ENCODE peak calls at places on chromosomes 12 and 14, in four cellular contexts. C is H1, Y is K562, X is GM23248. E is an unnamed sample.

GRCh38 chr12:106581543-106582263 is 1.1 kb upstream of the RFX4 start:
- DNase-seq in C (no peak), Y (no peak), X (peak; percentile 50), E (no peak)

GRCh38 chr12:124764451-124764850 is 99.2 kb downstream of the SCARB1 start:
- DNase-seq in C (no peak), Y (peak; percentile 68), X (peak; percentile 66), E (peak; percentile 25)

GRCh38 chr14:77026930-77027537 is 1.5 kb downstream of the IRF2BPL start:
- DNase-seq in C (no peak), Y (peak; percentile 57), X (peak; percentile 80), E (no peak)

GRCh38 chr12:27015730-27016076 is 1.5 kb upstream of the TM7SF3 start:
- DNase-seq in C (no peak), Y (peak; percentile 40), X (peak; percentile 69), E (peak; percentile 59)

GRCh38 chr14:100203146-100203545 is 35.8 kb upstream of the YY1 start:
- DNase-seq in C (no peak), Y (no peak), X (no peak), E (no peak)

GRCh38 chr12:113136128-113136989 is 798 bp upstream of the RASAL1 start:
- DNase-seq in C (no peak), Y (peak; percentile 51), X (no peak), E (no peak)

GRCh38 chr14:54257424-54257823 is 139.4 kb upstream of the CDKN3 start:
- DNase-seq in C (no peak), Y (no peak), X (no peak), E (no peak)

GRCh38 chr12:72264548-72265175 is 7.5 kb upstream of the TRHDE start:
- DNase-seq in C (no peak), Y (peak; percentile 9), X (peak; percentile 43), E (peak; percentile 41)

GRCh38 chr12:6607751-6608591 is 792 bp upstream of the CHD4 start:
- DNase-seq in C (no peak), Y (peak; percentile 90), X (peak; percentile 65), E (peak; percentile 57)

GRCh38 chr12:89494411-89495231 is 30.0 kb downstream of the GALNT4 start:
- DNase-seq in C (no peak), Y (peak; percentile 39), X (peak; percentile 73), E (no peak)

GRCh38 chr12:92301329-92301728 is 155.7 kb upstream of the BTG1 start:
- DNase-seq in C (no peak), Y (no peak), X (no peak), E (no peak)

GRCh38 chr12:98679611-98680005 is 34.5 kb downstream of the APAF1 start:
- DNase-seq in C (no peak), Y (no peak), X (no peak), E (no peak)

GRCh38 chr12:67747869-67748760 is 99.6 kb downstream of the DYRK2 start:
- DNase-seq in C (no peak), Y (no peak), X (peak; percentile 65), E (no peak)

GRCh38 chr12:121530600-121531355 is 50.0 kb downstream of the KDM2B start:
- DNase-seq in C (no peak), Y (peak; percentile 76), X (peak; percentile 81), E (no peak)

GRCh38 chr12:12784116-12784515 is 1.3 kb upstream of the APOLD1 start:
- DNase-seq in C (no peak), Y (no peak), X (no peak), E (no peak)

GRCh38 chr14:56760164-56760914 is 49.9 kb downstream of the OTX2 start:
- DNase-seq in C (no peak), Y (no peak), X (no peak), E (no peak)

GRCh38 chr12:113930249-113930648 is 35.9 kb downstream of the RBM19 start:
- DNase-seq in C (no peak), Y (no peak), X (no peak), E (no peak)

GRCh38 chr12:131089526-131090253 is 136.0 kb downstream of the ADGRD1 start:
- DNase-seq in C (no peak), Y (no peak), X (no peak), E (no peak)

GRCh38 chr14:101068293-101068957 is 164.9 kb upstream of the RTL1 start:
- DNase-seq in C (no peak), Y (no peak), X (no peak), E (no peak)

GRCh38 chr12:119998471-119999245 is 9.6 kb downstream of the BICDL1 start:
- DNase-seq in C (no peak), Y (no peak), X (no peak), E (no peak)

GRCh38 chr14:36767603-36768281 is 106.1 kb downstream of the PAX9 start:
- DNase-seq in C (no peak), Y (peak; percentile 50), X (peak; percentile 50), E (no peak)

GRCh38 chr12:64610660-64611429 is 550 bp downstream of the RASSF3 start:
- DNase-seq in C (no peak), Y (peak; percentile 80), X (peak; percentile 76), E (peak; percentile 76)

GRCh38 chr12:123364532-123365140 is at the start of gene SBNO1:
- DNase-seq in C (peak; percentile 60), Y (peak; percentile 93), X (peak; percentile 97), E (peak; percentile 74)

GRCh38 chr14:76710093-76711010 is 50.9 kb upstream of the VASH1 start:
- DNase-seq in C (no peak), Y (peak; percentile 59), X (peak; percentile 65), E (peak; percentile 31)

GRCh38 chr14:101301011-101301410 is 260.3 kb upstream of the DIO3 start:
- DNase-seq in C (no peak), Y (no peak), X (no peak), E (no peak)

GRCh38 chr14:102633906-102634595 is 41.6 kb downstream of the RCOR1 start:
- DNase-seq in C (no peak), Y (no peak), X (no peak), E (no peak)

GRCh38 chr14:49942090-49942489 is 49.2 kb downstream of the ARF6 start:
- DNase-seq in C (no peak), Y (no peak), X (no peak), E (no peak)

GRCh38 chr12:103547929-103548328 is 39.1 kb upstream of the STAB2 start:
- DNase-seq in C (no peak), Y (no peak), X (no peak), E (no peak)

GRCh38 chr14:40347675-40348074 is 915.4 kb upstream of the FBXO33 start:
- DNase-seq in C (no peak), Y (no peak), X (no peak), E (no peak)

GRCh38 chr14:31113794-31114193 is 87.6 kb upstream of the STRN3 start:
- DNase-seq in C (no peak), Y (no peak), X (no peak), E (no peak)

GRCh38 chr12:52730383-52730782 is 27.1 kb upstream of the KRT77 start:
- DNase-seq in C (no peak), Y (no peak), X (no peak), E (no peak)

GRCh38 chr12:31118347-31118830 is 44.7 kb downstream of the DDX11 start:
- DNase-seq in C (no peak), Y (peak; percentile 25), X (no peak), E (no peak)

GRCh38 chr14:99207456-99207855 is 64.5 kb downstream of the BCL11B start:
- DNase-seq in C (no peak), Y (no peak), X (no peak), E (no peak)

GRCh38 chr14:74892745-74893144 is 11.0 kb downstream of the DLST start:
- DNase-seq in C (no peak), Y (no peak), X (no peak), E (no peak)

GRCh38 chr14:25052385-25052784 is 2.4 kb upstream of the STXBP6 start:
- DNase-seq in C (no peak), Y (no peak), X (no peak), E (no peak)

GRCh38 chr14:25049559-25050493 is at the start of gene STXBP6:
- DNase-seq in C (no peak), Y (peak; percentile 17), X (peak; percentile 92), E (peak; percentile 48)

GRCh38 chr14:25049127-25049558 is 804 bp downstream of the STXBP6 start:
- DNase-seq in C (no peak), Y (no peak), X (peak; percentile 53), E (no peak)

GRCh38 chr14:25048170-25049126 is 1.5 kb downstream of the STXBP6 start:
- DNase-seq in C (no peak), Y (peak; percentile 69), X (peak; percentile 97), E (no peak)

GRCh38 chr14:25050494-25051170 is 685 bp upstream of the STXBP6 start:
- DNase-seq in C (no peak), Y (peak; percentile 6), X (peak; percentile 92), E (no peak)
- TF ChIP-seq EZH2 in C (no peak), Y (no peak), X (no peak), E (no peak)

DNA sequence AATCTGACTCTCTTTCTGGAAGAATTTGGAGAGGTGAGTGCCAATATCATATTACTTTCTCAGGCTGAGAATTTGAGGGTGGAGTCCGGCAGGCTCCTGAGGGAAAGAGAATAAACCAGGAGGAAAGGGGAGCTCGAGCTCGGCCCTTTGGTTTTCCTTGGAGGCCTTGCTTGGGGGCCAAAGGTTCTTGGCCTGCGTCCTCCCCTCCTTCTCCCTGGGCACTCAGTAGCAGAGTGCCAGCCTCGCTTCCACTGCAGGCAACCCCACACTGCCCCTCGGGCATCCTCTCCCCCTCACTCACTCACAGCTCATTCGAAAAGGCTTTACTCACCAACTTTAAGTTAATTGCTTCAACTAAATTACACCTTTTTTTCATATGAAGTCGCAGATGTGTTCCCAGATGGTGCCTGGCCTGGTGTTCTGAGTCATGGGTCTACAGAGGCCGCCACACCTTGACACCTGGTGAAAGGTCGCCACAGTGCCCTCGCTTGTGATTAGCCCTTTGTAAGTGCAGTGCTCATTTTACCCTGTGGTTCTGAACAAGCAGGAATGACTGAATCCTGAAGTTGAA is 20.5 kb upstream of the ADIPOR2 start:
- DNase-seq in C (no peak), Y (no peak), X (no peak), E (no peak)
- H3K4me2 ChIP-seq in C (no peak overlapping the region), Y (no peak overlapping the region), X (no peak overlapping the region), E (no peak overlapping the region)

GRCh38 chr12:7642876-7643309 is 22.8 kb downstream of the APOBEC1 start:
- DNase-seq in C (no peak), Y (peak; percentile 58), X (peak; percentile 37), E (peak; percentile 48)

GRCh38 chr12:7642287-7642686 is 23.4 kb downstream of the APOBEC1 start:
- DNase-seq in C (no peak), Y (no peak), X (no peak), E (no peak)

GRCh38 chr12:7638764-7639570 is 26.7 kb downstream of the APOBEC1 start:
- DNase-seq in C (peak; percentile 39), Y (peak; percentile 79), X (peak; percentile 89), E (peak; percentile 89)

GRCh38 chr12:7637641-7638040 is 28.1 kb downstream of the APOBEC1 start:
- DNase-seq in C (no peak), Y (no peak), X (no peak), E (no peak)

GRCh38 chr12:7638064-7638763 is 27.5 kb downstream of the APOBEC1 start:
- DNase-seq in C (peak; percentile 46), Y (no peak), X (no peak), E (peak; percentile 27)
- TF ChIP-seq EZH2 in C (no peak), Y (no peak), X (no peak), E (no peak)

DNA sequence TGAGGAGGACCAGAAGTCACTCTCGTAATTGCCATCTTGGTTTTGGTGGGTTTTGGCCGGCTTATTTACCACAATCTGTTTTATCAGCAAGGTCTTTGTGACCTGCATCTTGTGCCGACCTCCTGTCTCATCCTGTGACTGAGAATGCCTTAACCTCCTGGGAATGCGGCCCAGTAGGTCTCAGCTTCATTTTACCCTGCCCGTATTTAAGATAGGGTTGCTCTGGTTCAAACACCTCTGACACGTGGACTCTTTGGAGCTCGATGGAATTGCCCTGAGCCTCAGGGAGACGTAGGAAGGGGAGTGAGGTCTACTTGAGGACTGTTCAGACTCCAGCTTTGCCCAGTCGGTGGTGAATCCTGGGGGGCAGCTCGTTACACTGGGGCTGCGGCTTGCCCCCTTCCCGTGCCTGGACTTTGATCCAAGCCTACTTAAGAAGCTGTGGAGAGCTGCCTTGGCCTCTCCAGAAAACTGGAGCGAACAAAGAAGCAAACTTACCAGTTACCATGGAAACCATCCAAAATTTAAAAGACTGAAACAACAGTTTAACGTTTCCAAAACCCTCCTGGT is 27.9 kb downstream of the CALM1 start:
- DNase-seq in C (no peak), Y (no peak), X (no peak), E (no peak)
- H3K4me2 ChIP-seq in C (no peak overlapping the region), Y (no peak overlapping the region), X (no peak overlapping the region), E (no peak overlapping the region)